ENCODE peak calls at places on chromosome 9, in eight cellular contexts. One of them, this sample, is unnamed.
A peak's percentile ranks its signal among the peaks of the same experiment; 100 is the strongest.

GRCh38 chr9:97072285-97072770 is 33.4 kb upstream of the CTSV start:
- DNase-seq in HepG2: no peak
- DNase-seq in GM12878: no peak
- DNase-seq in HL-60: no peak
- DNase-seq in HCT116: no peak
- DNase-seq in GM23338: no peak
- DNase-seq in K562: no peak
- DNase-seq in SK-N-SH: no peak
- DNase-seq in this sample: no peak

GRCh38 chr9:109107402-109108240 is 12.1 kb downstream of the TMEM245 start:
- DNase-seq in HCT116: peak; percentile 48
- DNase-seq in GM12878: no peak
- DNase-seq in GM23338: no peak
- DNase-seq in SK-N-SH: no peak
- DNase-seq in K562: peak; percentile 56
- DNase-seq in HL-60: no peak
- DNase-seq in HepG2: peak; percentile 33
- DNase-seq in this sample: no peak

GRCh38 chr9:137046094-137046787 is at the start of gene NPDC1:
- DNase-seq in HL-60: no peak
- DNase-seq in SK-N-SH: peak; percentile 96
- DNase-seq in GM12878: no peak
- DNase-seq in HCT116: peak; percentile 68
- DNase-seq in K562: peak; percentile 83
- DNase-seq in GM23338: peak; percentile 95
- DNase-seq in HepG2: peak; percentile 71
- DNase-seq in this sample: no peak

GRCh38 chr9:136304456-136304855 is 562 bp upstream of the CCDC187 start:
- DNase-seq in K562: no peak
- DNase-seq in GM12878: no peak
- DNase-seq in HL-60: no peak
- DNase-seq in SK-N-SH: no peak
- DNase-seq in GM23338: no peak
- DNase-seq in HepG2: no peak
- DNase-seq in HCT116: no peak
- DNase-seq in this sample: no peak

GRCh38 chr9:72551306-72551705 is 29.9 kb downstream of the TMC1 start:
- DNase-seq in HCT116: no peak
- DNase-seq in SK-N-SH: no peak
- DNase-seq in HL-60: no peak
- DNase-seq in GM12878: no peak
- DNase-seq in HepG2: no peak
- DNase-seq in K562: no peak
- DNase-seq in GM23338: no peak
- DNase-seq in this sample: no peak

GRCh38 chr9:32264171-32264862 is 120.1 kb upstream of the ACO1 start:
- DNase-seq in GM12878: no peak
- DNase-seq in GM23338: peak; percentile 75
- DNase-seq in K562: no peak
- DNase-seq in HCT116: no peak
- DNase-seq in HL-60: no peak
- DNase-seq in HepG2: peak; percentile 7
- DNase-seq in SK-N-SH: peak; percentile 11
- DNase-seq in this sample: no peak

GRCh38 chr9:138066049-138066448 is 188.5 kb downstream of the CACNA1B start:
- DNase-seq in GM23338: peak; percentile 73
- DNase-seq in GM12878: no peak
- DNase-seq in HepG2: no peak
- DNase-seq in HL-60: no peak
- DNase-seq in K562: no peak
- DNase-seq in SK-N-SH: no peak
- DNase-seq in HCT116: no peak
- DNase-seq in this sample: no peak

GRCh38 chr9:89642789-89643188 is 38.0 kb downstream of the GADD45G start:
- DNase-seq in GM23338: no peak
- DNase-seq in SK-N-SH: no peak
- DNase-seq in HepG2: no peak
- DNase-seq in K562: no peak
- DNase-seq in HCT116: no peak
- DNase-seq in HL-60: no peak
- DNase-seq in GM12878: no peak
- DNase-seq in this sample: no peak

GRCh38 chr9:137688725-137689124 is 69.9 kb downstream of the EHMT1 start:
- DNase-seq in HCT116: no peak
- DNase-seq in HL-60: no peak
- DNase-seq in HepG2: peak; percentile 79
- DNase-seq in K562: no peak
- DNase-seq in GM23338: no peak
- DNase-seq in GM12878: no peak
- DNase-seq in SK-N-SH: no peak
- DNase-seq in this sample: no peak

GRCh38 chr9:18137815-18138214 is 336.1 kb upstream of the ADAMTSL1 start:
- DNase-seq in K562: no peak
- DNase-seq in HCT116: no peak
- DNase-seq in HL-60: no peak
- DNase-seq in HepG2: no peak
- DNase-seq in GM12878: no peak
- DNase-seq in SK-N-SH: no peak
- DNase-seq in GM23338: peak; percentile 36
- DNase-seq in this sample: no peak

GRCh38 chr9:89612566-89613278 is 7.9 kb downstream of the GADD45G start:
- DNase-seq in GM12878: no peak
- DNase-seq in K562: no peak
- DNase-seq in SK-N-SH: no peak
- DNase-seq in GM23338: no peak
- DNase-seq in HL-60: no peak
- DNase-seq in HCT116: no peak
- DNase-seq in HepG2: no peak
- DNase-seq in this sample: no peak

GRCh38 chr9:38066907-38067610 is 2.0 kb downstream of the SHB start:
- DNase-seq in HepG2: no peak
- DNase-seq in SK-N-SH: no peak
- DNase-seq in GM23338: peak; percentile 45
- DNase-seq in HCT116: no peak
- DNase-seq in GM12878: no peak
- DNase-seq in K562: peak; percentile 49
- DNase-seq in HL-60: no peak
- DNase-seq in this sample: no peak

GRCh38 chr9:87888501-87888900 is 5.8 kb downstream of the SPATA31E1 start:
- DNase-seq in HepG2: no peak
- DNase-seq in HL-60: no peak
- DNase-seq in GM12878: no peak
- DNase-seq in HCT116: no peak
- DNase-seq in K562: no peak
- DNase-seq in SK-N-SH: no peak
- DNase-seq in GM23338: no peak
- DNase-seq in this sample: no peak

GRCh38 chr9:112764344-112764743 is 13.8 kb downstream of the SNX30 start:
- DNase-seq in GM23338: no peak
- DNase-seq in HepG2: peak; percentile 37
- DNase-seq in SK-N-SH: no peak
- DNase-seq in HCT116: no peak
- DNase-seq in K562: peak; percentile 49
- DNase-seq in HL-60: no peak
- DNase-seq in GM12878: no peak
- DNase-seq in this sample: no peak

GRCh38 chr9:129253820-129254381 is 75.8 kb upstream of the IER5L start:
- DNase-seq in K562: no peak
- DNase-seq in HepG2: no peak
- DNase-seq in HL-60: no peak
- DNase-seq in GM23338: peak; percentile 59
- DNase-seq in SK-N-SH: no peak
- DNase-seq in HCT116: no peak
- DNase-seq in GM12878: no peak
- DNase-seq in this sample: no peak

GRCh38 chr9:97561501-97561900 is 60.0 kb downstream of the TMOD1 start:
- DNase-seq in HL-60: no peak
- DNase-seq in K562: no peak
- DNase-seq in GM23338: no peak
- DNase-seq in GM12878: no peak
- DNase-seq in HepG2: no peak
- DNase-seq in HCT116: no peak
- DNase-seq in SK-N-SH: no peak
- DNase-seq in this sample: no peak

GRCh38 chr9:8762676-8763075 is 963.1 kb upstream of the DMAC1 start:
- DNase-seq in HCT116: no peak
- DNase-seq in SK-N-SH: no peak
- DNase-seq in GM23338: peak; percentile 40
- DNase-seq in K562: no peak
- DNase-seq in HepG2: no peak
- DNase-seq in GM12878: no peak
- DNase-seq in HL-60: no peak
- DNase-seq in this sample: no peak

GRCh38 chr9:33082135-33082534 is 5.7 kb upstream of the SMU1 start:
- DNase-seq in HepG2: peak; percentile 81
- DNase-seq in SK-N-SH: no peak
- DNase-seq in HL-60: no peak
- DNase-seq in HCT116: no peak
- DNase-seq in K562: no peak
- DNase-seq in GM23338: no peak
- DNase-seq in GM12878: no peak
- DNase-seq in this sample: no peak

GRCh38 chr9:76255781-76256455 is 138.3 kb downstream of the RFK start:
- DNase-seq in HepG2: no peak
- DNase-seq in GM23338: no peak
- DNase-seq in GM12878: no peak
- DNase-seq in SK-N-SH: no peak
- DNase-seq in K562: no peak
- DNase-seq in HL-60: peak; percentile 1
- DNase-seq in HCT116: no peak
- DNase-seq in this sample: no peak

GRCh38 chr9:136019041-136019680 is 58.0 kb upstream of the UBAC1 start:
- DNase-seq in GM12878: no peak
- DNase-seq in SK-N-SH: no peak
- DNase-seq in K562: no peak
- DNase-seq in HL-60: no peak
- DNase-seq in HepG2: no peak
- DNase-seq in GM23338: no peak
- DNase-seq in HCT116: no peak
- DNase-seq in this sample: no peak

GRCh38 chr9:88411471-88411870 is 23.2 kb downstream of the SPIN1 start:
- DNase-seq in K562: no peak
- DNase-seq in HL-60: no peak
- DNase-seq in GM23338: no peak
- DNase-seq in HepG2: no peak
- DNase-seq in GM12878: no peak
- DNase-seq in HCT116: no peak
- DNase-seq in SK-N-SH: no peak
- DNase-seq in this sample: no peak

GRCh38 chr9:122389195-122389594 is 18.4 kb downstream of the PTGS1 start:
- DNase-seq in GM12878: no peak
- DNase-seq in HL-60: no peak
- DNase-seq in HCT116: no peak
- DNase-seq in GM23338: no peak
- DNase-seq in SK-N-SH: no peak
- DNase-seq in HepG2: no peak
- DNase-seq in K562: no peak
- DNase-seq in this sample: no peak

DNA sequence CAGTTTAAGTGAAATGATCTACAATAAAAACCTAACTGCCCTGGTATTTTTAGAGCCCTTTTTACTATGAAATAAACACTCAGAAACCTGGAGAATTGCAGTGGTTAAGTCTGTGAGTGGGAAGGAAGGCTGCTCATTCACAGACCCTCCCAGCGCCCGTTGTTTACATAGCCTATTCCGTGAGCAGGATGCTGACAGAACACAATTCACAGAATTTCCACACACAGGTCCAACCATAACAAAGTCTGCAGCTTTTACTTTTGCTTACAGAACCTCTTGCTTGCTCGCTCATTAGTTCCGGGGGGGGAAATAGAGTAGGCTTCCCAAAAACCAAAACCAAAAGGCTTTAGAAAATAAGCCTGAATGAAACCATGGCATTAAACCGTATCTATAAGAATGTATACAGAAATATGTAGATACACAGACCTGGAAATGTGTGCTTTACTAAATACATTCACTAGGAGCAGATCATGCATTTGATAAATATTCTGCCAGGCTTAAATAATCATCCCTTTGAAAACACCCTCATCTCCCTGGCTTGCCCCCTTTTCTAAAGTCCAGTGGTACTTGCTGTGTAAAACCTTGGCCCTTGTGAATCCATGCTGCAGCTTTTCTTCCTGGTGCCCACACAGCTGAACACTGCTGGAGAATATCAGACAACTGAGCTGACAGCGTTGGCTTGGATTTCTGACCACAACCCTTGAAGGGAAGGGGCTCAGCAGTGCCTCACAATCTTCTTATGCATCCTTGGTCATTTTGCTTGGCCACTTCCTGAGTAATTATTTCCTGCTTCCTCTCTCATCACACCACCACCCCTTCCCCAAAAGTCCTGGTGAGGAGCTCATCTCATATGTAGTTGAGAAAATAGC is 128.0 kb downstream of the FANCC start:
- DNase-seq in SK-N-SH: peak; percentile 30
- DNase-seq in HL-60: no peak
- DNase-seq in K562: no peak
- DNase-seq in HepG2: peak; percentile 35
- DNase-seq in GM12878: no peak
- DNase-seq in HCT116: no peak
- DNase-seq in GM23338: no peak
- DNase-seq in this sample: no peak
- TF ChIP-seq POLR2AphosphoS5 in SK-N-SH: no peak
- TF ChIP-seq POLR2AphosphoS5 in HL-60: no peak
- TF ChIP-seq POLR2AphosphoS5 in K562: no peak
- TF ChIP-seq POLR2AphosphoS5 in HepG2: no peak
- TF ChIP-seq POLR2AphosphoS5 in GM12878: no peak
- TF ChIP-seq POLR2AphosphoS5 in HCT116: no peak
- TF ChIP-seq POLR2AphosphoS5 in GM23338: no peak
- TF ChIP-seq POLR2AphosphoS5 in this sample: no peak

GRCh38 chr9:34592895-34593601 is 3.5 kb upstream of the CNTFR start:
- DNase-seq in HL-60: no peak
- DNase-seq in GM23338: peak; percentile 74
- DNase-seq in K562: no peak
- DNase-seq in SK-N-SH: peak; percentile 47
- DNase-seq in HepG2: no peak
- DNase-seq in HCT116: no peak
- DNase-seq in GM12878: no peak
- DNase-seq in this sample: no peak
- H3K27me3 ChIP-seq in HL-60: peaks cover 49% of the 10 kb centered on the region
- H3K27me3 ChIP-seq in GM23338: peaks cover 76% of the 10 kb centered on the region
- H3K27me3 ChIP-seq in K562: peaks cover 6% of the 10 kb centered on the region
- H3K27me3 ChIP-seq in SK-N-SH: peaks cover 27% of the 10 kb centered on the region
- H3K27me3 ChIP-seq in HepG2: peaks cover 14% of the 10 kb centered on the region
- H3K27me3 ChIP-seq in HCT116: no peaks in the 10 kb centered on the region
- H3K27me3 ChIP-seq in GM12878: peaks cover 25% of the 10 kb centered on the region
- H3K27me3 ChIP-seq in this sample: peaks cover 6% of the 10 kb centered on the region

GRCh38 chr9:95102001-95102433 is 215.5 kb downstream of the FANCC start:
- DNase-seq in HepG2: no peak
- DNase-seq in GM12878: no peak
- DNase-seq in HCT116: no peak
- DNase-seq in HL-60: no peak
- DNase-seq in SK-N-SH: no peak
- DNase-seq in GM23338: no peak
- DNase-seq in K562: no peak
- DNase-seq in this sample: no peak
- TF ChIP-seq REST in HepG2: no peak
- TF ChIP-seq REST in GM12878: no peak
- TF ChIP-seq REST in HCT116: no peak
- TF ChIP-seq REST in HL-60: no peak
- TF ChIP-seq REST in SK-N-SH: no peak
- TF ChIP-seq REST in GM23338: no peak
- TF ChIP-seq REST in K562: no peak
- TF ChIP-seq REST in this sample: no peak

GRCh38 chr9:133599470-133600173 is 9.6 kb downstream of the FAM163B start:
- DNase-seq in HepG2: no peak
- DNase-seq in HL-60: no peak
- DNase-seq in GM12878: no peak
- DNase-seq in HCT116: no peak
- DNase-seq in GM23338: no peak
- DNase-seq in K562: no peak
- DNase-seq in SK-N-SH: no peak
- DNase-seq in this sample: no peak
- TF ChIP-seq POLR2AphosphoS5 in HepG2: no peak
- TF ChIP-seq POLR2AphosphoS5 in HL-60: no peak
- TF ChIP-seq POLR2AphosphoS5 in GM12878: no peak
- TF ChIP-seq POLR2AphosphoS5 in HCT116: no peak
- TF ChIP-seq POLR2AphosphoS5 in GM23338: no peak
- TF ChIP-seq POLR2AphosphoS5 in K562: no peak
- TF ChIP-seq POLR2AphosphoS5 in SK-N-SH: no peak
- TF ChIP-seq POLR2AphosphoS5 in this sample: no peak

This sample was measured in Panc1.